ENCODE peak calls at places on chromosomes 3 and 15, in five cellular contexts. E is stimulated activated CD8-positive, alpha-beta memory T cell treated with anti-CD3 and anti-CD28 coated beads, Interleukin-15, amount 100 ng/mL, for 24 hours; Z is non-pigmented ciliary epithelial cell; W is natural killer cell; C is NCI-H1092 treated with DMSO at 0.1 percent for 48 hours. L is an unnamed sample.

GRCh38 chr3:15558581-15558980 is 37.1 kb upstream of the COLQ start:
- DNase-seq in Z (no peak), C (no peak), E (no peak), W (no peak), L (no peak)

GRCh38 chr3:143677420-143677819 is 170.8 kb downstream of the SLC9A9 start:
- DNase-seq in W (no peak), C (no peak), E (no peak), Z (no peak), L (no peak)

GRCh38 chr3:17412950-17413530 is 329.4 kb downstream of the TBC1D5 start:
- DNase-seq in W (no peak), C (peak; percentile 30), E (no peak), Z (peak; percentile 31), L (no peak)

GRCh38 chr3:72150634-72151412 is 365.9 kb upstream of the PROK2 start:
- DNase-seq in W (no peak), E (no peak), Z (no peak), C (no peak), L (no peak)

GRCh38 chr3:133878518-133878917 is 17.2 kb downstream of the RAB6B start:
- DNase-seq in E (no peak), C (no peak), Z (no peak), W (no peak), L (no peak)

GRCh38 chr15:67855842-67856241 is 16.0 kb upstream of the RNU6-1 start:
- DNase-seq in Z (no peak), C (no peak), E (no peak), W (no peak), L (no peak)

GRCh38 chr3:98018301-98018700 is 16.8 kb downstream of the GABRR3 start:
- DNase-seq in C (no peak), E (no peak), Z (no peak), W (no peak), L (no peak)

GRCh38 chr3:111579495-111579894 is 15.7 kb downstream of the ZBED2 start:
- DNase-seq in C (no peak), W (no peak), Z (no peak), E (no peak), L (no peak)

GRCh38 chr15:51341366-51342248 is at the start of gene GLDN:
- DNase-seq in Z (no peak), C (peak; percentile 34), E (no peak), W (no peak), L (no peak)

GRCh38 chr3:131216340-131216739 is 165.2 kb upstream of the NUDT16 start:
- DNase-seq in W (no peak), E (no peak), C (no peak), Z (no peak), L (no peak)

GRCh38 chr3:106126836-106127235 is 258.0 kb upstream of the CBLB start:
- DNase-seq in W (no peak), E (no peak), Z (no peak), C (no peak), L (no peak)

GRCh38 chr3:120113128-120114116 is 19.2 kb upstream of the GSK3B start:
- DNase-seq in C (no peak), W (no peak), E (no peak), Z (no peak), L (no peak)

L was measured in type B pancreatic cell.